ENCODE peak calls at places on chromosomes 4 and X, in six cellular contexts. S is WERI-Rb-1, T is AG09319, V is fibroblast of lung, E is dorsolateral prefrontal cortex, D is glutamatergic neuron. G is an unnamed sample.

GRCh38 chr4:99790796-99791617 is 25.6 kb upstream of the DAPP1 start:
- DNase-seq in S (peak), T (no peak), V (peak), E (no peak), D (no peak), G (peak)

GRCh38 chr4:22190855-22191254 is 242.3 kb upstream of the KCNIP4 start:
- DNase-seq in S (no peak), T (no peak), V (peak), E (no peak), D (no peak), G (peak)

GRCh38 chr4:65559270-65559669 is 111.0 kb downstream of the EPHA5 start:
- DNase-seq in S (no peak), T (no peak), V (no peak), E (no peak), D (peak), G (no peak)

GRCh38 chrX:119686087-119686639 is 6.8 kb downstream of the SEPTIN6 start:
- DNase-seq in S (peak), T (no peak), V (no peak), E (no peak), D (peak), G (peak)

GRCh38 chr4:182307746-182308145 is 64.5 kb downstream of the TENM3 start:
- DNase-seq in S (no peak), T (peak), V (peak), E (no peak), D (no peak), G (peak)

GRCh38 chr4:128153795-128154194 is 92.7 kb downstream of the LARP1B start:
- DNase-seq in S (no peak), T (no peak), V (no peak), E (no peak), D (no peak), G (no peak)

GRCh38 chrX:78614264-78614663 is 44.9 kb downstream of the RTL3 start:
- DNase-seq in S (no peak), T (no peak), V (no peak), E (no peak), D (no peak), G (no peak)

GRCh38 chr4:150192986-150193385 is 114.7 kb downstream of the DCLK2 start:
- DNase-seq in S (no peak), T (peak), V (no peak), E (no peak), D (no peak), G (no peak)

GRCh38 chr4:170052919-170053318 is 26.7 kb upstream of the MFAP3L start:
- DNase-seq in S (no peak), T (no peak), V (no peak), E (no peak), D (no peak), G (no peak)

GRCh38 chr4:170049793-170050192 is 23.6 kb upstream of the MFAP3L start:
- DNase-seq in S (no peak), T (no peak), V (no peak), E (no peak), D (no peak), G (no peak)

GRCh38 chr4:170047774-170048354 is 21.7 kb upstream of the MFAP3L start:
- DNase-seq in S (peak), T (peak), V (peak), E (peak), D (peak), G (peak)

GRCh38 chr4:170051402-170051801 is 25.2 kb upstream of the MFAP3L start:
- DNase-seq in S (no peak), T (no peak), V (no peak), E (no peak), D (no peak), G (no peak)
- TF ChIP-seq CTCF in S (no peak), T (no peak), V (no peak), E (no peak), D (no peak), G (no peak)

GRCh38 chrX:107831071-107831470 is 5.4 kb downstream of the MID2 start:
- DNase-seq in S (no peak), T (no peak), V (no peak), E (no peak), D (no peak), G (no peak)
- TF ChIP-seq CTCF in S (no peak), T (no peak), V (no peak), E (no peak), D (no peak), G (no peak)

GRCh38 chr4:25834411-25835107 is 28.2 kb downstream of the SEL1L3 start:
- DNase-seq in S (peak), T (no peak), V (no peak), E (no peak), D (no peak), G (no peak)
- TF ChIP-seq CTCF in S (no peak), T (no peak), V (no peak), E (no peak), D (no peak), G (no peak)

GRCh38 chrX:9988762-9989161 is 21.6 kb downstream of the CLDN34 start:
- DNase-seq in S (no peak), T (no peak), V (no peak), E (no peak), D (no peak), G (peak)
- TF ChIP-seq CTCF in S (no peak), T (peak), V (peak), E (peak), D (no peak), G (peak)

GRCh38 chrX:154378059-154378798 is 866 bp upstream of the EMD start:
- DNase-seq in S (no peak), T (no peak), V (no peak), E (no peak), D (peak), G (peak)
- TF ChIP-seq CTCF in S (no peak), T (no peak), V (no peak), E (no peak), D (no peak), G (no peak)

DNA sequence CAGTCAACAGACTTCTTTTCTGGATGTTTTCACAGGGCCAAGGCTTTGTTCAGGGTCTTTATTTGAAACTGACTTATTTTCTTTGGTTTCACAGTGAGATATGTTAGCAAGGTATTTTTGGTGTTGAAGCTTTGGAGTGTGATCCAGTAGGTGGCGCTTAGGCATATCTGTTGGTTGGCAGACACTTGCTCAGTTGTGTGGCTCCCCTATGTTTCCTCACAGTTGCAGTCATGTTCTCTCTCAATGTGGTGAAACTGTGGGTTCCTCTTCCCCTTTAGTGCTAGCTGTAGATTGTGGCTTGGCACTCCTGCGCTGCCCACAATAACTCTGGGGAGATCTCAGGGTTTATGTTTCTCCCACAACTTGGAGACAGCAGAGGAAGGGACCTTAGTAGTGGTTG is 460.8 kb downstream of the SLITRK2 start:
- DNase-seq in S (peak), T (no peak), V (no peak), E (no peak), D (no peak), G (no peak)
- TF ChIP-seq CTCF in S (peak), T (no peak), V (no peak), E (no peak), D (peak), G (no peak)

DNA sequence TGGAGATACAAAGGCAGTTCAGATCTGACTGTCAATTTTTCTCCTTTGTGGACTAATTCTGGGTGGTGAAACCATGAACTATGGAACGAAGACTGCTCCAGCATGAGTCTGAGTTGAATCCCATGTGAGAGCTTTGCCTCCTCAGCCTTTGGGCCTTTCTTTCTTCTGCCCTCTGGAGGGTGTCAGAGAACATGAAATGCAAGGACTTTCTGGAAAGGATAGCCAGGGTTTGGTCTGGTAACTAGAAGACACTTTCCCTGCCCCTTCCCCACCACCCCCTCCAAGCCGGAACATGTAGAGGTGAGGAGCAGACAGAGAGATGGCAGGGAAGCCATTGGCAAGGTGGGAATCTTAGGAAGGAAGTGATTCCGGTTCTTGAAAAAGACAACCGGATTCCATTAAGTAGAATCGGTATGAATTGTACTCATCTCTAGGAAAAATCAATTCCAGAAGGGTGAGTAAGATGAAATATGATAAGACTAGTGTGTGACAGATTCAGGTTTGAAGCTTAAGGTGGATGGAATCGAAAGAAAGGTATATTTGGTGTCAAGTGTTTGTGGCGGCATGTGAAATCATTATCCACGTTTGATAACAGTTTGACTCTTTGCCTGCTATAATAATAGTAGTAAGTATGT is 19.0 kb downstream of the FHL1 start:
- DNase-seq in S (no peak), T (no peak), V (peak), E (no peak), D (no peak), G (peak)
- TF ChIP-seq CTCF in S (peak), T (peak), V (peak), E (peak), D (no peak), G (peak)